ENCODE peak calls at places on chromosomes 16 and 17, in seven cellular contexts. A is uterus; R is IMR-90; M is breast epithelium; G is CD8-positive, alpha-beta memory T cell; J is heart left ventricle; T is tibial artery. F is an unnamed sample.

GRCh38 chr17:18124346-18125126 is 16.0 kb downstream of the MYO15A start:
- DNase-seq in M (no peak), G (no peak), A (no peak), T (no peak), J (no peak), R (peak; percentile 11), F (no peak)

GRCh38 chr17:67467500-67468481 is 90.7 kb downstream of the PITPNC1 start:
- DNase-seq in J (no peak), M (no peak), G (no peak), A (no peak), R (no peak), T (no peak), F (no peak)

GRCh38 chr16:12826559-12826958 is 22.9 kb upstream of the CPPED1 start:
- DNase-seq in A (no peak), T (no peak), J (no peak), G (no peak), R (no peak), M (no peak), F (no peak)

GRCh38 chr17:42679001-42679491 is 2.3 kb upstream of the PLEKHH3 start:
- DNase-seq in T (peak; percentile 80), A (peak; percentile 73), M (no peak), J (no peak), G (no peak), R (peak; percentile 39), F (no peak)

GRCh38 chr16:55510185-55510805 is 1.4 kb downstream of the LPCAT2 start:
- DNase-seq in G (no peak), A (no peak), M (no peak), J (no peak), T (no peak), R (no peak), F (no peak)

GRCh38 chr16:25895371-25895770 is 203.6 kb downstream of the HS3ST4 start:
- DNase-seq in R (no peak), G (no peak), T (no peak), J (no peak), M (no peak), A (no peak), F (no peak)

GRCh38 chr16:80804061-80804450 is 342 bp downstream of the CDYL2 start:
- DNase-seq in M (no peak), T (no peak), G (peak; percentile 23), A (peak; percentile 22), R (peak; percentile 46), J (peak; percentile 36), F (peak; percentile 59)

GRCh38 chr16:70662991-70663523 is 16.7 kb downstream of the IL34 start:
- DNase-seq in A (no peak), G (no peak), R (no peak), M (no peak), T (no peak), J (no peak), F (no peak)

GRCh38 chr17:44002141-44002848 is 2.1 kb upstream of the NAGS start:
- DNase-seq in G (no peak), T (no peak), M (no peak), J (no peak), A (no peak), R (peak; percentile 87), F (no peak)

GRCh38 chr16:72942021-72942420 is 105.9 kb downstream of the ZFHX3 start:
- DNase-seq in J (no peak), M (no peak), A (no peak), R (no peak), G (no peak), T (no peak), F (no peak)

GRCh38 chr17:75412455-75413317 is 7.2 kb upstream of the GRB2 start:
- DNase-seq in G (peak; percentile 37), M (peak; percentile 65), J (peak; percentile 39), R (peak; percentile 62), T (peak; percentile 74), A (peak; percentile 63), F (peak; percentile 73)

GRCh38 chr17:80826955-80827645 is 164.5 kb upstream of the CHMP6 start:
- DNase-seq in R (peak; percentile 99), M (peak; percentile 54), T (peak; percentile 90), A (peak; percentile 67), G (no peak), J (peak; percentile 46), F (peak; percentile 91)

GRCh38 chr17:6413073-6413472 is 21.8 kb downstream of the AIPL1 start:
- DNase-seq in M (no peak), A (no peak), T (no peak), R (peak; percentile 40), G (no peak), J (no peak), F (no peak)

GRCh38 chr16:303760-304505 is 21.0 kb downstream of the PDIA2 start:
- DNase-seq in M (no peak), G (no peak), A (no peak), R (no peak), J (no peak), T (no peak), F (no peak)

GRCh38 chr17:67051837-67052236 is 7.5 kb downstream of the CACNG1 start:
- DNase-seq in J (no peak), A (no peak), M (no peak), T (no peak), R (no peak), G (no peak), F (no peak)

GRCh38 chr16:67666032-67666537 is 465 bp downstream of the ENKD1 start:
- DNase-seq in R (no peak), G (no peak), J (no peak), T (peak; percentile 70), A (no peak), M (no peak), F (peak; percentile 66)

GRCh38 chr17:37019117-37019744 is 70.5 kb downstream of the AATF start:
- DNase-seq in R (no peak), M (no peak), J (no peak), T (no peak), A (no peak), G (no peak), F (no peak)

GRCh38 chr16:8070501-8070900 is 519.8 kb downstream of the TMEM114 start:
- DNase-seq in J (no peak), R (no peak), G (no peak), T (no peak), A (no peak), M (no peak), F (no peak)

GRCh38 chr16:30585400-30586191 is at the start of gene ZNF785:
- DNase-seq in M (peak; percentile 96), A (peak; percentile 99), J (peak; percentile 98), G (peak; percentile 83), T (peak; percentile 99), R (peak; percentile 99), F (peak; percentile 98)

GRCh38 chr17:6323626-6324356 is 111.1 kb downstream of the AIPL1 start:
- DNase-seq in G (no peak), M (no peak), R (no peak), T (no peak), A (peak; percentile 15), J (peak; percentile 26), F (no peak)

GRCh38 chr17:40028595-40028994 is 13.4 kb downstream of the CSF3 start:
- DNase-seq in A (no peak), M (no peak), R (no peak), G (no peak), J (no peak), T (no peak), F (no peak)

GRCh38 chr17:14818469-14818868 is 446.7 kb downstream of the PMP22 start:
- DNase-seq in R (no peak), J (no peak), A (no peak), M (no peak), G (no peak), T (no peak), F (no peak)

GRCh38 chr17:2929881-2930533 is 133.4 kb downstream of the OR1D5 start:
- DNase-seq in T (no peak), R (peak; percentile 39), G (no peak), A (no peak), J (peak; percentile 39), M (no peak), F (peak; percentile 31)

GRCh38 chr17:75454193-75454592 is 2.2 kb upstream of the TMEM94 start:
- DNase-seq in R (no peak), T (no peak), J (no peak), A (no peak), G (no peak), M (no peak), F (no peak)

GRCh38 chr16:25279491-25279890 is 21.8 kb upstream of the ZKSCAN2 start:
- DNase-seq in J (no peak), G (no peak), T (no peak), A (no peak), R (no peak), M (no peak), F (no peak)

DNA sequence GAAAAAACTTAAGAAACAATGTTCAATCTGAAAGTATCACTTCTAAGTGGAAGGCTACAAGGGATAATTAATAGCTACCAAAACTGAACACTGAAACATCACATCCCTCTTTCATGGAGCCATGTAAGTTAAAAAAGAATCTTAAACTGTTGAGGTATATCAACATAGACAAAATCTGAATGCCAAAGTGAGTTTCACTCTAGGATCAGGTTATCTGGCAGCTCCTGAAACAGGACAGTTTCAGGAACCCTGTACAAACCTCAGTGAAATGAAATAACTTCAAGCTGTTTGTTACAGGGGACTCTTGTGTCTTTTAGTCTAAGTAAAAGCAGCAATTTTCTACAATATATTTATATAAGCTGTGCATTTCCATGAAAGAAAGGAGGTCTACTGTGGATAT is 73.2 kb downstream of the KANSL1 start:
- DNase-seq in J (no peak), M (no peak), R (no peak), T (no peak), G (no peak), A (no peak), F (no peak)
- H3K4me3 ChIP-seq in J (no peak overlapping the region), M (no peak overlapping the region), R (no peak overlapping the region), T (no peak overlapping the region), G (no peak overlapping the region), A (no peak overlapping the region), F (no peak overlapping the region)

GRCh38 chr16:1459967-1460366 is 14.9 kb downstream of the CLCN7 start:
- DNase-seq in M (no peak), R (no peak), G (no peak), A (no peak), T (no peak), J (no peak), F (no peak)
- H3K27ac ChIP-seq in M (no peak overlapping the region), R (no peak overlapping the region), G (no peak overlapping the region), A (no peak overlapping the region), T (no peak overlapping the region), J (no peak overlapping the region), F (no peak overlapping the region)

DNA sequence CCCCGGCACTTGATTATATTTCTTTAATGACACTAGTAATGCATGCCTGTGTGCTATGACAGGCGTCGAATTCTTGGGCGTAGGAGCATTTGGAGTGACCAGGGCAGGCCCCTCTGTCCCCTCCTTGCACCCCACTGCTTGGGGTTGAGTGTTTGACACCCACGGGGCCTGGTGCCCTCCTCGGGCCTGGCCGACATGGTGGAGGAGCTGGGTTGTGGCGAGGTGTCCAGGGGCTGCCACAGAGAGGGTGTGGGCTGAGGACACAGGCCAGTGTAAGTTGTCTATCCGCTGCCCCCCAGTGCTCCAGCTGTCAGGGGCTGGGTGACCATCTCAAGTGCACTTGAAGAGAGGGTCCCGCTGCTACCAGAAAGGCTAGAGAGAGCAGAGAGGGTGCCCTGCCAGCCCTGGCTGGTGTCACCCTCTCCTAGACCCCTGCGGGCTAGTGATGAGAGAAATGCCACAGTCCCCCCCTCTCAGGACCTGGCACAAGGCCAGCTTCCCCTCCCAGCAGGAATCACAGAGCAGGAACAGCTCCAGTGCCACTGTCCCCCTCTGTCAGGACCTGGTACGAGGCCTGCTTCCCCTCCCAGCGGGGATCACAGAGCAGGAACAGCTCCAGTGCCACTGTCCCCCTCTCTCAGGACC is 30.4 kb downstream of the MGRN1 start:
- DNase-seq in A (no peak), R (no peak), T (no peak), J (no peak), M (no peak), G (no peak), F (no peak)
- H3K4me1 ChIP-seq in A (peaks cover 9% of the 10 kb centered on the region), R (no peaks in the 10 kb centered on the region), T (peaks cover 5% of the 10 kb centered on the region), J (peaks cover 12% of the 10 kb centered on the region), M (no peaks in the 10 kb centered on the region), G (peaks cover 16% of the 10 kb centered on the region), F (peaks cover 13% of the 10 kb centered on the region)

GRCh38 chr16:1776991-1777374 is 4.0 kb upstream of the MRPS34 start:
- DNase-seq in G (no peak), J (peak; percentile 12), M (no peak), A (no peak), T (no peak), R (no peak), F (no peak)
- H3K4me3 ChIP-seq in G (no peak overlapping the region), J (no peak overlapping the region), M (no peak overlapping the region), A (no peak overlapping the region), T (no peak overlapping the region), R (no peak overlapping the region), F (no peak overlapping the region)

F was measured in adrenal gland.